ENCODE peak calls at places on chromosomes 12 and 14, in nine cellular contexts. One of them, this sample, is unnamed.

GRCh38 chr12:81161680-81162079 is 83.8 kb downstream of the ACSS3 start:
- DNase-seq in HTR-8/SVneo: no peak
- DNase-seq in substantia nigra: no peak
- DNase-seq in AG04450: no peak
- DNase-seq in M059J: no peak
- DNase-seq in CD8-positive, alpha-beta memory T cell: no peak
- DNase-seq in HFF-Myc: no peak
- DNase-seq in activated naive CD8-positive, alpha-beta T cell treated with anti-CD3 and anti-CD28 coated beads, Interleukin-2, amount 50 U/mL, for 24 hours: no peak
- DNase-seq in AG08396: no peak
- DNase-seq in this sample: no peak

GRCh38 chr14:95623195-95623594 is 63.0 kb upstream of the TCL1B start:
- DNase-seq in activated naive CD8-positive, alpha-beta T cell treated with anti-CD3 and anti-CD28 coated beads, Interleukin-2, amount 50 U/mL, for 24 hours: no peak
- DNase-seq in CD8-positive, alpha-beta memory T cell: no peak
- DNase-seq in HTR-8/SVneo: no peak
- DNase-seq in AG04450: no peak
- DNase-seq in AG08396: no peak
- DNase-seq in substantia nigra: no peak
- DNase-seq in HFF-Myc: no peak
- DNase-seq in M059J: no peak
- DNase-seq in this sample: no peak

GRCh38 chr12:58086006-58086405 is 144.6 kb downstream of the ATP23 start:
- DNase-seq in M059J: peak
- DNase-seq in HTR-8/SVneo: no peak
- DNase-seq in activated naive CD8-positive, alpha-beta T cell treated with anti-CD3 and anti-CD28 coated beads, Interleukin-2, amount 50 U/mL, for 24 hours: no peak
- DNase-seq in HFF-Myc: no peak
- DNase-seq in CD8-positive, alpha-beta memory T cell: no peak
- DNase-seq in substantia nigra: no peak
- DNase-seq in AG04450: no peak
- DNase-seq in AG08396: no peak
- DNase-seq in this sample: no peak

GRCh38 chr12:120175537-120175936 is 19.0 kb downstream of the GCN1 start:
- DNase-seq in activated naive CD8-positive, alpha-beta T cell treated with anti-CD3 and anti-CD28 coated beads, Interleukin-2, amount 50 U/mL, for 24 hours: no peak
- DNase-seq in AG08396: no peak
- DNase-seq in HTR-8/SVneo: no peak
- DNase-seq in AG04450: no peak
- DNase-seq in CD8-positive, alpha-beta memory T cell: no peak
- DNase-seq in M059J: no peak
- DNase-seq in HFF-Myc: no peak
- DNase-seq in substantia nigra: no peak
- DNase-seq in this sample: no peak

GRCh38 chr12:70711831-70712230 is 74.6 kb upstream of the PTPRB start:
- DNase-seq in M059J: no peak
- DNase-seq in CD8-positive, alpha-beta memory T cell: no peak
- DNase-seq in HFF-Myc: no peak
- DNase-seq in activated naive CD8-positive, alpha-beta T cell treated with anti-CD3 and anti-CD28 coated beads, Interleukin-2, amount 50 U/mL, for 24 hours: no peak
- DNase-seq in AG04450: no peak
- DNase-seq in substantia nigra: no peak
- DNase-seq in AG08396: no peak
- DNase-seq in HTR-8/SVneo: no peak
- DNase-seq in this sample: no peak

GRCh38 chr12:12822886-12823285 is 9.7 kb downstream of the DDX47 start:
- DNase-seq in AG04450: no peak
- DNase-seq in CD8-positive, alpha-beta memory T cell: no peak
- DNase-seq in HTR-8/SVneo: no peak
- DNase-seq in substantia nigra: no peak
- DNase-seq in AG08396: no peak
- DNase-seq in M059J: peak
- DNase-seq in activated naive CD8-positive, alpha-beta T cell treated with anti-CD3 and anti-CD28 coated beads, Interleukin-2, amount 50 U/mL, for 24 hours: no peak
- DNase-seq in HFF-Myc: no peak
- DNase-seq in this sample: no peak

GRCh38 chr14:22807432-22808087 is 7.7 kb downstream of the SLC7A7 start:
- DNase-seq in activated naive CD8-positive, alpha-beta T cell treated with anti-CD3 and anti-CD28 coated beads, Interleukin-2, amount 50 U/mL, for 24 hours: no peak
- DNase-seq in HTR-8/SVneo: no peak
- DNase-seq in AG04450: no peak
- DNase-seq in M059J: no peak
- DNase-seq in substantia nigra: no peak
- DNase-seq in HFF-Myc: no peak
- DNase-seq in AG08396: no peak
- DNase-seq in CD8-positive, alpha-beta memory T cell: no peak
- DNase-seq in this sample: no peak

GRCh38 chr12:77493311-77493710 is 337.4 kb upstream of the NAV3 start:
- DNase-seq in substantia nigra: no peak
- DNase-seq in HTR-8/SVneo: no peak
- DNase-seq in M059J: peak
- DNase-seq in HFF-Myc: no peak
- DNase-seq in AG08396: peak
- DNase-seq in activated naive CD8-positive, alpha-beta T cell treated with anti-CD3 and anti-CD28 coated beads, Interleukin-2, amount 50 U/mL, for 24 hours: no peak
- DNase-seq in AG04450: no peak
- DNase-seq in CD8-positive, alpha-beta memory T cell: no peak
- DNase-seq in this sample: no peak

GRCh38 chr14:97380539-97380941 is 583.4 kb downstream of the VRK1 start:
- DNase-seq in activated naive CD8-positive, alpha-beta T cell treated with anti-CD3 and anti-CD28 coated beads, Interleukin-2, amount 50 U/mL, for 24 hours: peak
- DNase-seq in M059J: peak
- DNase-seq in substantia nigra: no peak
- DNase-seq in HFF-Myc: no peak
- DNase-seq in AG08396: no peak
- DNase-seq in AG04450: no peak
- DNase-seq in CD8-positive, alpha-beta memory T cell: no peak
- DNase-seq in HTR-8/SVneo: no peak
- DNase-seq in this sample: no peak

GRCh38 chr14:85131523-85131922 is 398.4 kb upstream of the FLRT2 start:
- DNase-seq in substantia nigra: no peak
- DNase-seq in activated naive CD8-positive, alpha-beta T cell treated with anti-CD3 and anti-CD28 coated beads, Interleukin-2, amount 50 U/mL, for 24 hours: no peak
- DNase-seq in AG08396: no peak
- DNase-seq in M059J: no peak
- DNase-seq in CD8-positive, alpha-beta memory T cell: no peak
- DNase-seq in HFF-Myc: no peak
- DNase-seq in HTR-8/SVneo: no peak
- DNase-seq in AG04450: no peak
- DNase-seq in this sample: no peak

GRCh38 chr14:61565836-61566536 is 129.3 kb upstream of the HIF1A start:
- DNase-seq in AG08396: peak
- DNase-seq in AG04450: no peak
- DNase-seq in M059J: peak
- DNase-seq in activated naive CD8-positive, alpha-beta T cell treated with anti-CD3 and anti-CD28 coated beads, Interleukin-2, amount 50 U/mL, for 24 hours: no peak
- DNase-seq in CD8-positive, alpha-beta memory T cell: no peak
- DNase-seq in substantia nigra: no peak
- DNase-seq in HTR-8/SVneo: peak
- DNase-seq in HFF-Myc: peak
- DNase-seq in this sample: no peak

GRCh38 chr12:68420225-68421008 is 88.3 kb upstream of the MDM1 start:
- DNase-seq in HTR-8/SVneo: no peak
- DNase-seq in AG04450: no peak
- DNase-seq in AG08396: peak
- DNase-seq in M059J: peak
- DNase-seq in HFF-Myc: no peak
- DNase-seq in activated naive CD8-positive, alpha-beta T cell treated with anti-CD3 and anti-CD28 coated beads, Interleukin-2, amount 50 U/mL, for 24 hours: no peak
- DNase-seq in substantia nigra: no peak
- DNase-seq in CD8-positive, alpha-beta memory T cell: no peak
- DNase-seq in this sample: no peak

GRCh38 chr12:25388216-25388615 is 137.5 kb upstream of the KRAS start:
- DNase-seq in activated naive CD8-positive, alpha-beta T cell treated with anti-CD3 and anti-CD28 coated beads, Interleukin-2, amount 50 U/mL, for 24 hours: peak
- DNase-seq in HTR-8/SVneo: no peak
- DNase-seq in AG08396: no peak
- DNase-seq in HFF-Myc: no peak
- DNase-seq in M059J: peak
- DNase-seq in substantia nigra: no peak
- DNase-seq in AG04450: no peak
- DNase-seq in CD8-positive, alpha-beta memory T cell: peak
- DNase-seq in this sample: no peak

GRCh38 chr14:105144666-105145380 is 23.8 kb downstream of the JAG2 start:
- DNase-seq in substantia nigra: no peak
- DNase-seq in AG08396: no peak
- DNase-seq in CD8-positive, alpha-beta memory T cell: no peak
- DNase-seq in HTR-8/SVneo: no peak
- DNase-seq in HFF-Myc: no peak
- DNase-seq in M059J: no peak
- DNase-seq in activated naive CD8-positive, alpha-beta T cell treated with anti-CD3 and anti-CD28 coated beads, Interleukin-2, amount 50 U/mL, for 24 hours: no peak
- DNase-seq in AG04450: no peak
- DNase-seq in this sample: peak

GRCh38 chr14:106436310-106436905 is 910.0 kb downstream of the TMEM121 start:
- DNase-seq in AG04450: no peak
- DNase-seq in AG08396: no peak
- DNase-seq in substantia nigra: no peak
- DNase-seq in activated naive CD8-positive, alpha-beta T cell treated with anti-CD3 and anti-CD28 coated beads, Interleukin-2, amount 50 U/mL, for 24 hours: peak
- DNase-seq in HTR-8/SVneo: no peak
- DNase-seq in CD8-positive, alpha-beta memory T cell: peak
- DNase-seq in M059J: peak
- DNase-seq in HFF-Myc: no peak
- DNase-seq in this sample: no peak

GRCh38 chr12:84315926-84316325 is 596.7 kb downstream of the SLC6A15 start:
- DNase-seq in AG08396: no peak
- DNase-seq in CD8-positive, alpha-beta memory T cell: no peak
- DNase-seq in HTR-8/SVneo: no peak
- DNase-seq in substantia nigra: no peak
- DNase-seq in M059J: no peak
- DNase-seq in HFF-Myc: no peak
- DNase-seq in activated naive CD8-positive, alpha-beta T cell treated with anti-CD3 and anti-CD28 coated beads, Interleukin-2, amount 50 U/mL, for 24 hours: no peak
- DNase-seq in AG04450: no peak
- DNase-seq in this sample: no peak

GRCh38 chr12:75528272-75528671 is 16.9 kb upstream of the KRR1 start:
- DNase-seq in CD8-positive, alpha-beta memory T cell: no peak
- DNase-seq in HTR-8/SVneo: no peak
- DNase-seq in HFF-Myc: no peak
- DNase-seq in AG04450: no peak
- DNase-seq in AG08396: no peak
- DNase-seq in M059J: no peak
- DNase-seq in activated naive CD8-positive, alpha-beta T cell treated with anti-CD3 and anti-CD28 coated beads, Interleukin-2, amount 50 U/mL, for 24 hours: no peak
- DNase-seq in substantia nigra: no peak
- DNase-seq in this sample: no peak

GRCh38 chr14:87149583-87150354 is 843.2 kb downstream of the GALC start:
- DNase-seq in HTR-8/SVneo: no peak
- DNase-seq in substantia nigra: no peak
- DNase-seq in CD8-positive, alpha-beta memory T cell: no peak
- DNase-seq in activated naive CD8-positive, alpha-beta T cell treated with anti-CD3 and anti-CD28 coated beads, Interleukin-2, amount 50 U/mL, for 24 hours: no peak
- DNase-seq in HFF-Myc: no peak
- DNase-seq in AG04450: peak
- DNase-seq in AG08396: peak
- DNase-seq in M059J: no peak
- DNase-seq in this sample: no peak

GRCh38 chr14:50778757-50779483 is 52.0 kb downstream of the NIN start:
- DNase-seq in HFF-Myc: no peak
- DNase-seq in activated naive CD8-positive, alpha-beta T cell treated with anti-CD3 and anti-CD28 coated beads, Interleukin-2, amount 50 U/mL, for 24 hours: no peak
- DNase-seq in CD8-positive, alpha-beta memory T cell: no peak
- DNase-seq in AG04450: no peak
- DNase-seq in AG08396: peak
- DNase-seq in HTR-8/SVneo: no peak
- DNase-seq in M059J: no peak
- DNase-seq in substantia nigra: no peak
- DNase-seq in this sample: no peak

GRCh38 chr12:50234347-50234746 is 49.0 kb downstream of the LIMA1 start:
- DNase-seq in HTR-8/SVneo: no peak
- DNase-seq in HFF-Myc: no peak
- DNase-seq in activated naive CD8-positive, alpha-beta T cell treated with anti-CD3 and anti-CD28 coated beads, Interleukin-2, amount 50 U/mL, for 24 hours: no peak
- DNase-seq in AG08396: no peak
- DNase-seq in M059J: peak
- DNase-seq in AG04450: no peak
- DNase-seq in CD8-positive, alpha-beta memory T cell: no peak
- DNase-seq in substantia nigra: no peak
- DNase-seq in this sample: no peak

GRCh38 chr12:22974865-22975264 is 349.9 kb downstream of the ETNK1 start:
- DNase-seq in AG04450: peak
- DNase-seq in AG08396: peak
- DNase-seq in HTR-8/SVneo: peak
- DNase-seq in CD8-positive, alpha-beta memory T cell: no peak
- DNase-seq in activated naive CD8-positive, alpha-beta T cell treated with anti-CD3 and anti-CD28 coated beads, Interleukin-2, amount 50 U/mL, for 24 hours: no peak
- DNase-seq in M059J: peak
- DNase-seq in HFF-Myc: peak
- DNase-seq in substantia nigra: no peak
- DNase-seq in this sample: no peak

GRCh38 chr12:94148841-94149780 is 734 bp downstream of the PLXNC1 start:
- DNase-seq in AG08396: peak
- DNase-seq in AG04450: no peak
- DNase-seq in activated naive CD8-positive, alpha-beta T cell treated with anti-CD3 and anti-CD28 coated beads, Interleukin-2, amount 50 U/mL, for 24 hours: peak
- DNase-seq in HTR-8/SVneo: no peak
- DNase-seq in substantia nigra: peak
- DNase-seq in CD8-positive, alpha-beta memory T cell: peak
- DNase-seq in HFF-Myc: no peak
- DNase-seq in M059J: peak
- DNase-seq in this sample: peak

GRCh38 chr12:115135800-115136211 is 451.8 kb upstream of the TBX3 start:
- DNase-seq in AG04450: peak
- DNase-seq in HFF-Myc: peak
- DNase-seq in AG08396: peak
- DNase-seq in HTR-8/SVneo: no peak
- DNase-seq in substantia nigra: peak
- DNase-seq in activated naive CD8-positive, alpha-beta T cell treated with anti-CD3 and anti-CD28 coated beads, Interleukin-2, amount 50 U/mL, for 24 hours: no peak
- DNase-seq in M059J: peak
- DNase-seq in CD8-positive, alpha-beta memory T cell: no peak
- DNase-seq in this sample: no peak

GRCh38 chr14:105279642-105280361 is 21.0 kb downstream of the BRF1 start:
- DNase-seq in HFF-Myc: no peak
- DNase-seq in CD8-positive, alpha-beta memory T cell: no peak
- DNase-seq in substantia nigra: no peak
- DNase-seq in AG04450: no peak
- DNase-seq in activated naive CD8-positive, alpha-beta T cell treated with anti-CD3 and anti-CD28 coated beads, Interleukin-2, amount 50 U/mL, for 24 hours: no peak
- DNase-seq in HTR-8/SVneo: no peak
- DNase-seq in M059J: no peak
- DNase-seq in AG08396: no peak
- DNase-seq in this sample: no peak

GRCh38 chr12:128807161-128807724 is 16.5 kb downstream of the SLC15A4 start:
- DNase-seq in CD8-positive, alpha-beta memory T cell: no peak
- DNase-seq in M059J: no peak
- DNase-seq in HFF-Myc: no peak
- DNase-seq in HTR-8/SVneo: no peak
- DNase-seq in activated naive CD8-positive, alpha-beta T cell treated with anti-CD3 and anti-CD28 coated beads, Interleukin-2, amount 50 U/mL, for 24 hours: no peak
- DNase-seq in substantia nigra: peak
- DNase-seq in AG04450: no peak
- DNase-seq in AG08396: no peak
- DNase-seq in this sample: no peak

GRCh38 chr12:54019924-54020586 is 8.2 kb upstream of the HOXC6 start:
- DNase-seq in AG04450: no peak
- DNase-seq in HTR-8/SVneo: no peak
- DNase-seq in activated naive CD8-positive, alpha-beta T cell treated with anti-CD3 and anti-CD28 coated beads, Interleukin-2, amount 50 U/mL, for 24 hours: no peak
- DNase-seq in CD8-positive, alpha-beta memory T cell: no peak
- DNase-seq in HFF-Myc: no peak
- DNase-seq in substantia nigra: no peak
- DNase-seq in M059J: peak
- DNase-seq in AG08396: no peak
- DNase-seq in this sample: no peak

GRCh38 chr12:31591308-31591901 is 469 bp upstream of the DENND5B start:
- DNase-seq in M059J: no peak
- DNase-seq in substantia nigra: peak
- DNase-seq in HTR-8/SVneo: peak
- DNase-seq in activated naive CD8-positive, alpha-beta T cell treated with anti-CD3 and anti-CD28 coated beads, Interleukin-2, amount 50 U/mL, for 24 hours: peak
- DNase-seq in AG04450: no peak
- DNase-seq in AG08396: no peak
- DNase-seq in CD8-positive, alpha-beta memory T cell: no peak
- DNase-seq in HFF-Myc: no peak
- DNase-seq in this sample: no peak

GRCh38 chr12:94753071-94753779 is 102.9 kb upstream of the TMCC3 start:
- DNase-seq in CD8-positive, alpha-beta memory T cell: no peak
- DNase-seq in activated naive CD8-positive, alpha-beta T cell treated with anti-CD3 and anti-CD28 coated beads, Interleukin-2, amount 50 U/mL, for 24 hours: no peak
- DNase-seq in AG08396: no peak
- DNase-seq in HFF-Myc: no peak
- DNase-seq in AG04450: no peak
- DNase-seq in substantia nigra: no peak
- DNase-seq in HTR-8/SVneo: no peak
- DNase-seq in M059J: peak
- DNase-seq in this sample: no peak

GRCh38 chr12:68890701-68891113 is 42.3 kb downstream of the CPM start:
- DNase-seq in AG08396: no peak
- DNase-seq in HFF-Myc: no peak
- DNase-seq in HTR-8/SVneo: no peak
- DNase-seq in activated naive CD8-positive, alpha-beta T cell treated with anti-CD3 and anti-CD28 coated beads, Interleukin-2, amount 50 U/mL, for 24 hours: no peak
- DNase-seq in AG04450: no peak
- DNase-seq in CD8-positive, alpha-beta memory T cell: no peak
- DNase-seq in substantia nigra: no peak
- DNase-seq in M059J: no peak
- DNase-seq in this sample: no peak

GRCh38 chr14:61034416-61035100 is 53.5 kb downstream of the SLC38A6 start:
- DNase-seq in substantia nigra: no peak
- DNase-seq in M059J: no peak
- DNase-seq in AG08396: no peak
- DNase-seq in AG04450: no peak
- DNase-seq in CD8-positive, alpha-beta memory T cell: no peak
- DNase-seq in HTR-8/SVneo: no peak
- DNase-seq in HFF-Myc: peak
- DNase-seq in activated naive CD8-positive, alpha-beta T cell treated with anti-CD3 and anti-CD28 coated beads, Interleukin-2, amount 50 U/mL, for 24 hours: no peak
- DNase-seq in this sample: no peak

GRCh38 chr14:100546051-100546443 is 41.2 kb downstream of the BEGAIN start:
- DNase-seq in M059J: no peak
- DNase-seq in HTR-8/SVneo: no peak
- DNase-seq in AG04450: no peak
- DNase-seq in activated naive CD8-positive, alpha-beta T cell treated with anti-CD3 and anti-CD28 coated beads, Interleukin-2, amount 50 U/mL, for 24 hours: no peak
- DNase-seq in substantia nigra: no peak
- DNase-seq in CD8-positive, alpha-beta memory T cell: no peak
- DNase-seq in HFF-Myc: no peak
- DNase-seq in AG08396: peak
- DNase-seq in this sample: peak

This sample was measured in 8988T.